ENCODE peak calls at places on chromosome 22, in six cellular contexts. One of them, this sample, is unnamed.

GRCh38 chr22:37330200-37331033 is 48.1 kb downstream of the CYTH4 start:
- DNase-seq in choroid plexus epithelial cell: peak; percentile 93
- DNase-seq in GM20000: peak; percentile 83
- DNase-seq in IMR-90: peak; percentile 90
- DNase-seq in brain microvascular endothelial cell: peak; percentile 88
- DNase-seq in GM13977: peak; percentile 68
- DNase-seq in this sample: no peak

GRCh38 chr22:50138036-50138435 is 32.5 kb upstream of the PANX2 start:
- DNase-seq in choroid plexus epithelial cell: no peak
- DNase-seq in GM20000: no peak
- DNase-seq in IMR-90: no peak
- DNase-seq in brain microvascular endothelial cell: no peak
- DNase-seq in GM13977: no peak
- DNase-seq in this sample: no peak

GRCh38 chr22:32407332-32407731 is 4.7 kb downstream of the RTCB start:
- DNase-seq in choroid plexus epithelial cell: no peak
- DNase-seq in GM20000: peak; percentile 26
- DNase-seq in IMR-90: no peak
- DNase-seq in brain microvascular endothelial cell: no peak
- DNase-seq in GM13977: no peak
- DNase-seq in this sample: no peak

GRCh38 chr22:29994941-29995340 is 85.3 kb upstream of the HORMAD2 start:
- DNase-seq in choroid plexus epithelial cell: peak; percentile 76
- DNase-seq in GM20000: no peak
- DNase-seq in IMR-90: peak; percentile 33
- DNase-seq in brain microvascular endothelial cell: peak; percentile 56
- DNase-seq in GM13977: no peak
- DNase-seq in this sample: no peak

GRCh38 chr22:23070418-23071162 is at the start of gene GNAZ:
- DNase-seq in choroid plexus epithelial cell: peak; percentile 6
- DNase-seq in GM20000: no peak
- DNase-seq in IMR-90: no peak
- DNase-seq in brain microvascular endothelial cell: no peak
- DNase-seq in GM13977: peak; percentile 61
- DNase-seq in this sample: peak; percentile 39

GRCh38 chr22:49090061-49090852 is 737.4 kb downstream of the BRD1 start:
- DNase-seq in choroid plexus epithelial cell: no peak
- DNase-seq in GM20000: no peak
- DNase-seq in IMR-90: no peak
- DNase-seq in brain microvascular endothelial cell: no peak
- DNase-seq in GM13977: no peak
- DNase-seq in this sample: no peak

GRCh38 chr22:29113329-29113728 is 40.5 kb downstream of the KREMEN1 start:
- DNase-seq in choroid plexus epithelial cell: no peak
- DNase-seq in GM20000: no peak
- DNase-seq in IMR-90: peak; percentile 57
- DNase-seq in brain microvascular endothelial cell: no peak
- DNase-seq in GM13977: no peak
- DNase-seq in this sample: no peak

GRCh38 chr22:49951986-49952896 is 8.3 kb upstream of the PIM3 start:
- DNase-seq in choroid plexus epithelial cell: peak; percentile 91
- DNase-seq in GM20000: no peak
- DNase-seq in IMR-90: peak; percentile 81
- DNase-seq in brain microvascular endothelial cell: peak; percentile 75
- DNase-seq in GM13977: no peak
- DNase-seq in this sample: no peak

GRCh38 chr22:46373166-46373565 is 37.7 kb downstream of the TRMU start:
- DNase-seq in choroid plexus epithelial cell: no peak
- DNase-seq in GM20000: no peak
- DNase-seq in IMR-90: no peak
- DNase-seq in brain microvascular endothelial cell: no peak
- DNase-seq in GM13977: no peak
- DNase-seq in this sample: no peak

GRCh38 chr22:32623943-32624342 is 149.3 kb downstream of the FBXO7 start:
- DNase-seq in choroid plexus epithelial cell: peak; percentile 91
- DNase-seq in GM20000: no peak
- DNase-seq in IMR-90: peak; percentile 98
- DNase-seq in brain microvascular endothelial cell: peak; percentile 82
- DNase-seq in GM13977: no peak
- DNase-seq in this sample: no peak

GRCh38 chr22:34115722-34116121 is 195.4 kb upstream of the LARGE1 start:
- DNase-seq in choroid plexus epithelial cell: no peak
- DNase-seq in GM20000: no peak
- DNase-seq in IMR-90: no peak
- DNase-seq in brain microvascular endothelial cell: no peak
- DNase-seq in GM13977: no peak
- DNase-seq in this sample: no peak

DNA sequence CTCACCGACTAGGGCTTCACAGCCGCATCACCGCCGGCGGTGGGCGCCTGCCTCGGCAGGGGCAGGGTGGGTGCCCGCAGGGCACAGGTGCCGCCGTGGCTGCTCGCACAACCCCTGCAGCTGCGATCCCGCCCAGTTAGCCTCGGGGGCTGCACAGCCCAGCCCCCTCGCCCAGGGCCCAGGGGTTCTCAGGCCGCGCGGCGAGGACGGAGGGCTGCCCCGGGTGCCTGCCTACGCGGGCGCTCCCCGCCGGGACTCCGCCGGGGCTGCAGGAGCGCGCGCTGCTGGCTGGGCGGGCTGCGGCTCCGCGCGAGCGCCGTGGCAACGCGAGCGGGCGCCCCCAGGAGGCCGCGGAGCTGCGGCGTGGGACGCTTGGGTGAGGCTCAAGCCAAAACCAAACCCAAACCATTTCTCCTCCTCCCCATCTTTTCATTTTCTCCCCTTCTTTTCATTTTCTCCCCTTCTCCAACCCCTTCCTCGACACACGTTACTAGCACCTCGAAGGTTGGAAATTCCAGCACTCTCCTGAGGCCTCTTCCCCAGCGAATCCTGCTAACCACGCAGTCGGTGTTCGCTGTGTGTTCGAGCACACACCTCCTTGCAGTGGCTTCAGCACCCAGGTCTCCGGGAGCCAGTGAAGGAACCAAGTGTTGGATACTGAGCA is at the start of gene MICAL3:
- DNase-seq in choroid plexus epithelial cell: peak; percentile 64
- DNase-seq in GM20000: peak; percentile 92
- DNase-seq in IMR-90: peak; percentile 64
- DNase-seq in brain microvascular endothelial cell: no peak
- DNase-seq in GM13977: peak; percentile 92
- DNase-seq in this sample: peak; percentile 61
- TF ChIP-seq CTCF in choroid plexus epithelial cell: peak; percentile 57
- TF ChIP-seq CTCF in GM20000: peak; percentile 87
- TF ChIP-seq CTCF in IMR-90: peak; percentile 78
- TF ChIP-seq CTCF in brain microvascular endothelial cell: peak; percentile 65
- TF ChIP-seq CTCF in GM13977: peak; percentile 91
- TF ChIP-seq CTCF in this sample: peak; percentile 58

GRCh38 chr22:24952837-24953293 is 349 bp downstream of the KIAA1671 start:
- DNase-seq in choroid plexus epithelial cell: peak; percentile 26
- DNase-seq in GM20000: no peak
- DNase-seq in IMR-90: peak; percentile 7
- DNase-seq in brain microvascular endothelial cell: peak; percentile 52
- DNase-seq in GM13977: no peak
- DNase-seq in this sample: no peak

GRCh38 chr22:24953294-24954113 is 988 bp downstream of the KIAA1671 start:
- DNase-seq in choroid plexus epithelial cell: no peak
- DNase-seq in GM20000: peak; percentile 30
- DNase-seq in IMR-90: no peak
- DNase-seq in brain microvascular endothelial cell: no peak
- DNase-seq in GM13977: no peak
- DNase-seq in this sample: no peak

GRCh38 chr22:24950272-24950902 is 2.1 kb upstream of the KIAA1671 start:
- DNase-seq in choroid plexus epithelial cell: peak; percentile 43
- DNase-seq in GM20000: no peak
- DNase-seq in IMR-90: peak; percentile 8
- DNase-seq in brain microvascular endothelial cell: peak; percentile 26
- DNase-seq in GM13977: no peak
- DNase-seq in this sample: no peak

GRCh38 chr22:24954114-24954463 is 1.6 kb downstream of the KIAA1671 start:
- DNase-seq in choroid plexus epithelial cell: no peak
- DNase-seq in GM20000: no peak
- DNase-seq in IMR-90: no peak
- DNase-seq in brain microvascular endothelial cell: no peak
- DNase-seq in GM13977: no peak
- DNase-seq in this sample: no peak

DNA sequence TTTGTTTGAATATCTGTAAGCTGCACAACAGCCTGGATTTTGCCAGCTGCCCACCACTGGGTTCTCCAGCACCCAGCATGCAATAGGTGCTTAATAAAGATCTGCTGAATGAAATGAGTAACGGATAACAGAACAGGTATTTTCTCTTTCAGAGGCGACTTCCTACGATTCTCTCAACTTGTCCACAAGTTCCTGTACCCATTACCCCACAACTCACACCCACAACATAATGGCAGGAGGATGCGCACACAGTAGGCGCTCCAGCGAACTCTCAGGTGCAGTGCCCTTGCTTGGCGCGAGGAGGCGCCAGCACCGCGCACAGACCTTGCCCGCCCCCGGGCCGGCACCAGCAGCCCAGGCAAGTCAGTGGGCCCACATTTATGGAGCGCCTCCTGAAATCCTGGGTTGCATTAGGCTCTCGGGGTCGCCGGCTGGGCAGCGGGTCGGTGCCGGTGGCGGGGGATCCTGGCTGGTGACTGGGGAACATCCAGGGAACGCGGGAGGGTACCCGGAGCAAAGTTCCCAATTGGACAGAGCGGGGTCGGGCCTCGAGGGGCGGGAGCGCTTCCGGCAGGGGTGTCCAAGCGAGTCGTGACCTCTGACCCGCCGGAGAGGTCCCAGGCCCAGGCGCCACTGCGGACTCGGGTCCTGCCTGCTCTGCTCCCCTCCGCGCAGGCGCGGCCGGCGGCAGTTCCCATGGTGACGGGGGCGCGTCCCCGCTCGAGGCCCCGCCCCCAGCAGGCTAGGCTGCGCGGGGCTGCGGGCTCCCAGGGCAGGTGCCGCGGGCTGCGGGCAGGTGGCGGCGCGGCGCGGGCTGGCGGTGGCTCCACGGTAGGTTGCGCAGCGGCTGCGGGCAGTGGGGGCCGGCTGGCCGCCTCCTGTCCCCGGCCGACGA is at the start of gene KIAA1671:
- DNase-seq in choroid plexus epithelial cell: peak; percentile 62
- DNase-seq in GM20000: peak; percentile 97
- DNase-seq in IMR-90: peak; percentile 27
- DNase-seq in brain microvascular endothelial cell: peak; percentile 39
- DNase-seq in GM13977: peak; percentile 97
- DNase-seq in this sample: peak; percentile 93
- TF ChIP-seq CTCF in choroid plexus epithelial cell: peak; percentile 98
- TF ChIP-seq CTCF in GM20000: peak; percentile 86
- TF ChIP-seq CTCF in IMR-90: peak; percentile 56
- TF ChIP-seq CTCF in brain microvascular endothelial cell: peak; percentile 98
- TF ChIP-seq CTCF in GM13977: peak; percentile 81
- TF ChIP-seq CTCF in this sample: peak; percentile 89

DNA sequence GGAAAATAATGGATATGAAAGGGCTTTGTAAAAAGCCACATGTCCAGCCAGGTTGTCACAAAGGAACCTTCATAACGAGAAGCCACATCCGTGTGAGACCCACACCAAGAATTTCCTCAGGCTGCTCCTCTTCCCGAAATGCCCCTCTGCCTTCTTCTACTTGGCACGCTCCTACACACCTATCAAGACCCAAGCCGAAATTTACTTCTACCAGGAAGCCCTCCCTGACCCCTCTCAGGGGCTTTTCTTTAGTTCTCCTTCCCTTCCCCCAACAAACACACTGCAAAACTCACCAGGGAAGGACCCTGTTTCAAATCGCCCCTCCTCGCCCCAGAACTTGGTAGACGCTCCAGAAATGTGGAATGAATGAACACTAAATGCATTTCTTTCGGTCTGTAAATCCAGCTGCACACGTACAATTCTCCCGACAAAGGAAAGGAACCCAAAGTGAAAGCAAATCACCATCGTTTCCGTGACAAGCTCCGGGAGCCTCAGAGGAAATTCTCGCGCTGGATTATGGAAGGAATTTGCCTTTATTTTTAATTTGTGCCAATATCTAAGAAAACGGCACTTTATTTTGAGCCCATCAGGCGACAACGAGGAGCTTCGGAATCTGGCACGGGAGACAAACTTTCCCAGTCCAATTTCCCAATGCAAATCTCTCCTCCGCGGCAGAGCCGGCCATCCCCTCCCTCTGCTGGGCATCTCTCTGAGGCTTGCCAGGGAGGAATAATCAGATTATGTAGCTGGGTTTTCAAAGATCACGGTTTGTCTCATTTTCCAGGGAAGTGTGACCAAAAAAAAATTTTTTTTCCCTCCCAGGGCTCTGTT is 13.2 kb upstream of the SHISAL1 start:
- DNase-seq in choroid plexus epithelial cell: peak; percentile 68
- DNase-seq in GM20000: no peak
- DNase-seq in IMR-90: peak; percentile 64
- DNase-seq in brain microvascular endothelial cell: no peak
- DNase-seq in GM13977: no peak
- DNase-seq in this sample: no peak
- TF ChIP-seq CTCF in choroid plexus epithelial cell: peak; percentile 72
- TF ChIP-seq CTCF in GM20000: no peak
- TF ChIP-seq CTCF in IMR-90: peak; percentile 37
- TF ChIP-seq CTCF in brain microvascular endothelial cell: peak; percentile 67
- TF ChIP-seq CTCF in GM13977: no peak
- TF ChIP-seq CTCF in this sample: peak; percentile 2

GRCh38 chr22:20727118-20728015 is 46.5 kb upstream of the SERPIND1 start:
- DNase-seq in choroid plexus epithelial cell: no peak
- DNase-seq in GM20000: no peak
- DNase-seq in IMR-90: no peak
- DNase-seq in brain microvascular endothelial cell: no peak
- DNase-seq in GM13977: no peak
- DNase-seq in this sample: no peak

GRCh38 chr22:20724676-20725454 is 49.0 kb upstream of the SERPIND1 start:
- DNase-seq in choroid plexus epithelial cell: no peak
- DNase-seq in GM20000: no peak
- DNase-seq in IMR-90: no peak
- DNase-seq in brain microvascular endothelial cell: no peak
- DNase-seq in GM13977: no peak
- DNase-seq in this sample: no peak

GRCh38 chr22:20729194-20729593 is 44.7 kb upstream of the SERPIND1 start:
- DNase-seq in choroid plexus epithelial cell: no peak
- DNase-seq in GM20000: no peak
- DNase-seq in IMR-90: no peak
- DNase-seq in brain microvascular endothelial cell: no peak
- DNase-seq in GM13977: no peak
- DNase-seq in this sample: no peak

GRCh38 chr22:20725987-20726558 is 47.8 kb upstream of the SERPIND1 start:
- DNase-seq in choroid plexus epithelial cell: no peak
- DNase-seq in GM20000: no peak
- DNase-seq in IMR-90: no peak
- DNase-seq in brain microvascular endothelial cell: no peak
- DNase-seq in GM13977: no peak
- DNase-seq in this sample: no peak

DNA sequence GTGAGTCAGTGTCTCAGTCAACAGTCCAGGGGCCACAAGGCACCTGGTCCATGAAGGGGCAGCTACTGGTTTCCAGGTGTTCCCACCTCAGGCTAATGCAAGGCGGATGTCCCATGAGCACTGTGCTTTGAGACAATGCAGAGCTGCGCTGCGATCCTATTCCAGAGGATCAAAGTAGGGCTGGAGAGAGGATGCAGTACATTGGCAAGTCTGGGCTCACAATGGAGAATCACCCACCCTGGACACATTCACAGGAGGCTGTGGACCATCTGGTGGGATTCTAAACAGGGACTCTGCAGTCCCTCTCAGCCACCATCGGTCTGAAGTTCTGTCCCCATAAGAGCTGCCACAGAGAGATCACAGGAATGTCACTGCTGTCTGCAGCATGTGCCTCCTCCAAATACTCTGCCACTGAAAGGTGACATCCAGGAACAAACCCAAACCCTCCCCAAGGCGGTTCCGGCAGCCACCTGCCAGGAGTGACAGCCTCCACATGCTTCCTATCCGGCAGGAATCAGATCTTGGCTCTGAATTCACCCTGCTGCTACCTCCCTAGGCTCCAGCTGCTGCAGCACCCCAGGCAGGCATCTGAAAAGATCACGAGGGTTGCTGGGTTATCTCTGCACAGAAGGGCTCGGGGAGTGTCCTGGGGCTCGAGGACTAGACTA is 45.3 kb upstream of the SERPIND1 start:
- DNase-seq in choroid plexus epithelial cell: no peak
- DNase-seq in GM20000: no peak
- DNase-seq in IMR-90: no peak
- DNase-seq in brain microvascular endothelial cell: no peak
- DNase-seq in GM13977: no peak
- DNase-seq in this sample: no peak
- TF ChIP-seq CTCF in choroid plexus epithelial cell: no peak
- TF ChIP-seq CTCF in GM20000: no peak
- TF ChIP-seq CTCF in IMR-90: no peak
- TF ChIP-seq CTCF in brain microvascular endothelial cell: no peak
- TF ChIP-seq CTCF in GM13977: no peak
- TF ChIP-seq CTCF in this sample: no peak